ENCODE peak calls at places on chromosomes 16 and 17, in four cellular contexts. One of them, this sample, is unnamed.

GRCh38 chr17:28427372-28427771 is 21.4 kb upstream of the SLC46A1 start:
- DNase-seq in K562: no peak
- DNase-seq in SK-N-SH: no peak
- DNase-seq in GM12891: no peak
- DNase-seq in this sample: no peak

GRCh38 chr17:34840758-34841157 is 120.5 kb downstream of the CCT6B start:
- DNase-seq in K562: no peak
- DNase-seq in SK-N-SH: no peak
- DNase-seq in GM12891: no peak
- DNase-seq in this sample: no peak

GRCh38 chr17:146546-146945 is 9.2 kb downstream of the SCGB1C2 start:
- DNase-seq in GM12891: no peak
- DNase-seq in SK-N-SH: no peak
- DNase-seq in K562: no peak
- DNase-seq in this sample: no peak

GRCh38 chr16:89357460-89357859 is 132.9 kb downstream of the ANKRD11 start:
- DNase-seq in GM12891: no peak
- DNase-seq in SK-N-SH: peak; percentile 89
- DNase-seq in K562: no peak
- DNase-seq in this sample: no peak

GRCh38 chr17:34375598-34375997 is 12.6 kb upstream of the CCL1 start:
- DNase-seq in K562: no peak
- DNase-seq in GM12891: no peak
- DNase-seq in SK-N-SH: no peak
- DNase-seq in this sample: no peak

GRCh38 chr16:89026121-89026612 is 49.2 kb upstream of the CBFA2T3 start:
- DNase-seq in SK-N-SH: no peak
- DNase-seq in K562: peak; percentile 49
- DNase-seq in GM12891: no peak
- DNase-seq in this sample: no peak

GRCh38 chr17:35774499-35774898 is 13.8 kb downstream of the C17orf50 start:
- DNase-seq in SK-N-SH: peak; percentile 85
- DNase-seq in K562: no peak
- DNase-seq in GM12891: no peak
- DNase-seq in this sample: no peak

GRCh38 chr16:27378871-27379580 is 22.9 kb upstream of the IL21R start:
- DNase-seq in SK-N-SH: no peak
- DNase-seq in GM12891: no peak
- DNase-seq in K562: no peak
- DNase-seq in this sample: no peak

GRCh38 chr16:24208710-24209109 is 47.4 kb upstream of the CACNG3 start:
- DNase-seq in GM12891: no peak
- DNase-seq in SK-N-SH: peak; percentile 12
- DNase-seq in K562: no peak
- DNase-seq in this sample: no peak

GRCh38 chr16:73094371-73094770 is 46.4 kb upstream of the ZFHX3 start:
- DNase-seq in K562: no peak
- DNase-seq in SK-N-SH: no peak
- DNase-seq in GM12891: no peak
- DNase-seq in this sample: no peak

GRCh38 chr17:69961488-69962145 is 113.4 kb upstream of the KCNJ16 start:
- DNase-seq in SK-N-SH: no peak
- DNase-seq in K562: peak; percentile 9
- DNase-seq in GM12891: no peak
- DNase-seq in this sample: no peak

GRCh38 chr16:79295746-79296145 is 304.8 kb downstream of the MAF start:
- DNase-seq in SK-N-SH: no peak
- DNase-seq in K562: no peak
- DNase-seq in GM12891: no peak
- DNase-seq in this sample: no peak

DNA sequence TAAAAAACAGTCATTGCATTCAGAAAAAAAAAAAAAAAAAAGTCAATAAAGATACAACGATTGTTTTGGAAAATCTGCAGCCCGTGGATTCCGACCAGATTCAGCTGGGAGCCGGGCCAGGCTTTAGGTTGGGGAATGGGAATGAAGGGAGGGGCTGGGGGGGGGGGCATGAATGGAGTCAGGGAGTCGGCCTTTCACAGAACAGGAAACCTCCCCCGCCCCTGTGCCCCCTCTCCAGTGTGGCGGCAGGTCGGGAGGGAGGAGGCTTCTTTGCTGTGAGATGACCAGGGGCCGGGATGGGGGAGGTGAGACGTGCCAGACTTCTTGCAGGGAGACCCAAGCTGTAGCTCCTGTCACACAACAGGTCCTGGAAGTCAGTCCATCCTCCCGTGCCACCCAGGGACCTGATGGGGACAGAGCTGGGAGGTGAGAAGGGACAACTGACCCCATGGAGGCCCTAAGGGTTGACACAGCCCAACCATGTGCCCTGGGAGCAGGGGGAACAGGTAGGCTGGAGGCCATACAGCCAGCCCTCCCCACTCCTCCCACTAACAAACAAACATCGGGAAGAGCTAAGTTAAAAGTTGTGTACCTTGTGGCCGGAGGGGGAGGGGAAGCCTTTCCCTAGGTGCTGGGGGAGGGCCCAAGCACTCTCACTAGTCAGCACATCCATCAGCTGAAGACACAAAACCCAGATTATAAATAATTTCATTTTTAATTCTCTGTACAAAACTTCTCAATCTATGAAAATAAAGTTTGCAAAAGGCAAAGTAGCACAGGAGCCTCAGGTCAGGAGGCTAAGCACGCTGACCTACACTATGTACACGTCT is 25.2 kb downstream of the SREBF1 start:
- DNase-seq in SK-N-SH: no peak
- DNase-seq in GM12891: no peak
- DNase-seq in K562: peak; percentile 31
- DNase-seq in this sample: no peak
- TF ChIP-seq POLR2AphosphoS5 in SK-N-SH: no peak
- TF ChIP-seq POLR2AphosphoS5 in GM12891: no peak
- TF ChIP-seq POLR2AphosphoS5 in K562: no peak
- TF ChIP-seq POLR2AphosphoS5 in this sample: no peak

GRCh38 chr17:82402865-82403264 is 15.3 kb upstream of the HEXD start:
- DNase-seq in SK-N-SH: no peak
- DNase-seq in K562: no peak
- DNase-seq in GM12891: no peak
- DNase-seq in this sample: no peak

GRCh38 chr17:82399030-82399429 is 19.1 kb upstream of the HEXD start:
- DNase-seq in GM12891: no peak
- DNase-seq in SK-N-SH: peak; percentile 97
- DNase-seq in K562: no peak
- DNase-seq in this sample: no peak

GRCh38 chr17:82400206-82400605 is 17.9 kb upstream of the HEXD start:
- DNase-seq in GM12891: no peak
- DNase-seq in K562: no peak
- DNase-seq in SK-N-SH: no peak
- DNase-seq in this sample: no peak

GRCh38 chr17:82399601-82400101 is 18.5 kb upstream of the HEXD start:
- DNase-seq in K562: no peak
- DNase-seq in SK-N-SH: peak; percentile 88
- DNase-seq in GM12891: no peak
- DNase-seq in this sample: no peak

GRCh38 chr17:82400830-82401229 is 17.3 kb upstream of the HEXD start:
- DNase-seq in SK-N-SH: no peak
- DNase-seq in GM12891: peak; percentile 86
- DNase-seq in K562: no peak
- DNase-seq in this sample: peak; percentile 87
- TF ChIP-seq TAF1 in SK-N-SH: no peak
- TF ChIP-seq TAF1 in GM12891: no peak
- TF ChIP-seq TAF1 in K562: no peak
- TF ChIP-seq TAF1 in this sample: no peak

GRCh38 chr16:82062645-82063058 is 27.6 kb downstream of the HSD17B2 start:
- DNase-seq in GM12891: no peak
- DNase-seq in K562: no peak
- DNase-seq in SK-N-SH: no peak
- DNase-seq in this sample: no peak
- TF ChIP-seq POLR2AphosphoS5 in GM12891: no peak
- TF ChIP-seq POLR2AphosphoS5 in K562: no peak
- TF ChIP-seq POLR2AphosphoS5 in SK-N-SH: no peak
- TF ChIP-seq POLR2AphosphoS5 in this sample: no peak

DNA sequence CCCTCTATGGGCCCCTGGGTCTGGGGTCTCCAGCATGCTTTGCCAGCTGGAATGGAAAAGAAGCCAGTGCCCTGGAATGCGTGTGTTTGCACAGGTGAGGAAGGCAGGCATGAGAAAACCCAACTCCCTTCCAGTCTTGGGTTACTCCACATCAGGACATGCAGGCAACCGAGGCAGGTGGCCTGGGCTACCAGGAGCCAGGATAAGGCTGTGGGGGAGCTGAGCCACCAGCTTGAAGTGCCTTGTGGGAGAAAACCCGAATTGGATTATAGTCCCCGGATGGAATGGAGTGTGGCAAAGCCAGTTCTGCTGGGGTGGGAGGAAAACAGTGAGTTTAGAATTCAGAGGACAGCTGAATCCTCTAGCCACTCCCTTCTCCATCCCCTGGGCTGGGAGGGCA is 7.2 kb downstream of the SRCIN1 start:
- DNase-seq in GM12891: peak; percentile 69
- DNase-seq in K562: peak; percentile 90
- DNase-seq in SK-N-SH: peak; percentile 86
- DNase-seq in this sample: peak; percentile 64
- TF ChIP-seq TAF1 in GM12891: no peak
- TF ChIP-seq TAF1 in K562: no peak
- TF ChIP-seq TAF1 in SK-N-SH: no peak
- TF ChIP-seq TAF1 in this sample: no peak

GRCh38 chr17:77391668-77392375 is 251.1 kb downstream of the SEC14L1 start:
- DNase-seq in SK-N-SH: no peak
- DNase-seq in K562: no peak
- DNase-seq in GM12891: no peak
- DNase-seq in this sample: no peak
- TF ChIP-seq POLR2AphosphoS5 in SK-N-SH: no peak
- TF ChIP-seq POLR2AphosphoS5 in K562: no peak
- TF ChIP-seq POLR2AphosphoS5 in GM12891: no peak
- TF ChIP-seq POLR2AphosphoS5 in this sample: no peak

GRCh38 chr17:62614142-62614541 is 13.3 kb upstream of the MRC2 start:
- DNase-seq in K562: no peak
- DNase-seq in SK-N-SH: no peak
- DNase-seq in GM12891: no peak
- DNase-seq in this sample: no peak
- TF ChIP-seq TAF1 in K562: no peak
- TF ChIP-seq TAF1 in SK-N-SH: no peak
- TF ChIP-seq TAF1 in GM12891: no peak
- TF ChIP-seq TAF1 in this sample: no peak

DNA sequence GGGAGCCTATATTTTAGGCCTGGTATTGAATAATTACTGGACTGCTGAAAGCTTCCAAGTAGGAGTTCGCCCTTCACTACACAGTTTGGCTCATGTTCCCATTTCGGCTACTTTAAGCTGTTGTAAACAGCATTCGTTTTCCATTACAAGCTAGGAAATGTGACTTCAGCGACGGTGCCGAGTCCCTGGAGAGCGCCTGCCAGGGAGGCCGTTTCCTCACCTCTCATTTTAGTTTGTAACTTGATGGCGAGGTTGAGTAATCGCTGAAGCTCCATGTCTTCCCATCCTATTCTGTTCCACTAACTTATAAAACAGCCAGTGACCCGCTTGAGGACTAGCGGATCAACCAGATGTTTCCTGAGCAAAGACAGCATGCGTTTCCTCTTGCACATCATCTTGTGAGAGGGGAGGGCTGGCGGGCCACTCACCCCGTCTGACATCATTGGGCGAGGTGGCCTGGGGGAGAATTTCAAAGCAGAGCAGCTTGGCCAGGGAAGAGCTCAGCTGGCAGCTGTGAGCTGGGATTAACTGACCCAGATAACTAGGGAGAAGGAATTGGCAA is 32.9 kb downstream of the PCTP start:
- DNase-seq in GM12891: no peak
- DNase-seq in SK-N-SH: peak; percentile 38
- DNase-seq in K562: no peak
- DNase-seq in this sample: no peak
- TF ChIP-seq POLR2AphosphoS5 in GM12891: no peak
- TF ChIP-seq POLR2AphosphoS5 in SK-N-SH: no peak
- TF ChIP-seq POLR2AphosphoS5 in K562: no peak
- TF ChIP-seq POLR2AphosphoS5 in this sample: no peak